ENCODE peak calls at places on chromosomes 11 and 22, in seven cellular contexts. Z is prostate gland, Y is transverse colon, S is upper lobe of right lung, E is H9, P is pancreas, K is heart left ventricle. W is an unnamed sample. For H3K4me1, the result is how much of the 10 kb centered on the place peaks cover.

GRCh38 chr11:33545941-33546340 is 154.7 kb downstream of the C11orf91 start:
- DNase-seq in K (no peak), E (no peak), P (no peak), Y (no peak), Z (no peak), S (no peak), W (no peak)

GRCh38 chr11:106608677-106609076 is 409.6 kb downstream of the GUCY1A2 start:
- DNase-seq in K (no peak), Z (no peak), E (no peak), S (no peak), P (no peak), Y (no peak), W (no peak)

GRCh38 chr11:19076744-19077589 is 16.4 kb upstream of the MRGPRX2 start:
- DNase-seq in S (peak), P (peak), Z (peak), Y (peak), E (peak), K (no peak), W (peak)

GRCh38 chr11:108324587-108324986 is 101.7 kb downstream of the ATM start:
- DNase-seq in E (no peak), Z (no peak), S (no peak), K (no peak), P (no peak), Y (no peak), W (no peak)

GRCh38 chr22:31556627-31557203 is 60.4 kb downstream of the SFI1 start:
- DNase-seq in Z (peak), S (no peak), Y (no peak), P (no peak), E (no peak), K (no peak), W (no peak)

GRCh38 chr22:34324763-34325162 is 404.5 kb upstream of the LARGE1 start:
- DNase-seq in S (no peak), E (no peak), Z (no peak), Y (no peak), K (peak), P (no peak), W (no peak)

GRCh38 chr22:38957046-38957770 is at the start of gene APOBEC3A:
- DNase-seq in S (no peak), Y (peak), P (no peak), Z (no peak), K (no peak), E (peak), W (peak)

GRCh38 chr11:27991731-27992130 is 116.2 kb downstream of the KIF18A start:
- DNase-seq in Y (no peak), S (no peak), E (no peak), P (no peak), K (no peak), Z (no peak), W (no peak)

GRCh38 chr11:110305169-110306018 is 9.0 kb upstream of the RDX start:
- DNase-seq in K (no peak), Z (no peak), S (no peak), E (no peak), P (no peak), Y (no peak), W (no peak)

GRCh38 chr11:88330826-88331428 is 6.6 kb downstream of the CTSC start:
- DNase-seq in E (no peak), S (no peak), K (no peak), Y (no peak), Z (no peak), P (no peak), W (no peak)

GRCh38 chr11:118641463-118642019 is 34.1 kb downstream of the PHLDB1 start:
- DNase-seq in P (peak), Y (peak), Z (peak), E (no peak), K (peak), S (no peak), W (peak)

GRCh38 chr11:9280655-9281301 is 15.6 kb upstream of the DENND5A start:
- DNase-seq in Y (peak), K (no peak), P (no peak), Z (peak), E (no peak), S (no peak), W (peak)

GRCh38 chr11:37450613-37451012 is 852.6 kb upstream of the RAG2 start:
- DNase-seq in P (no peak), E (no peak), Z (no peak), K (no peak), S (no peak), Y (no peak), W (no peak)

GRCh38 chr11:91730071-91730470 is 494.5 kb upstream of the FAT3 start:
- DNase-seq in Z (no peak), K (no peak), E (no peak), S (no peak), P (no peak), Y (no peak), W (no peak)

GRCh38 chr11:121864660-121865059 is 251.4 kb downstream of the BLID start:
- DNase-seq in E (no peak), P (no peak), Y (no peak), Z (no peak), S (no peak), K (no peak), W (no peak)

GRCh38 chr11:57219021-57219627 is 17.9 kb downstream of the APLNR start:
- DNase-seq in P (no peak), K (no peak), Z (no peak), E (no peak), S (no peak), Y (no peak), W (no peak)

GRCh38 chr11:5043385-5043784 is 2.9 kb upstream of the OR52J3 start:
- DNase-seq in E (no peak), Z (no peak), K (no peak), Y (no peak), S (no peak), P (no peak), W (no peak)

GRCh38 chr11:122882189-122882808 is at the start of gene JHY:
- DNase-seq in K (no peak), E (no peak), Y (no peak), S (no peak), P (no peak), Z (no peak), W (no peak)

GRCh38 chr11:61162092-61162935 is 1.1 kb upstream of the VPS37C start:
- DNase-seq in K (no peak), E (no peak), Y (peak), S (no peak), Z (no peak), P (no peak), W (no peak)

GRCh38 chr11:61158691-61159381 is 2.4 kb downstream of the VPS37C start:
- DNase-seq in E (no peak), Z (peak), P (no peak), K (no peak), Y (peak), S (no peak), W (peak)

GRCh38 chr11:61160487-61161189 is 588 bp downstream of the VPS37C start:
- DNase-seq in K (peak), Z (no peak), S (no peak), E (no peak), Y (no peak), P (no peak), W (no peak)

GRCh38 chr11:61163714-61164609 is 2.7 kb upstream of the VPS37C start:
- DNase-seq in Z (no peak), S (no peak), Y (no peak), E (no peak), P (no peak), K (no peak), W (no peak)

GRCh38 chr11:61161190-61162091 is at the start of gene VPS37C:
- DNase-seq in Y (peak), Z (peak), P (peak), K (peak), S (peak), E (peak), W (peak)
- TF ChIP-seq CTCF in Y (peak), Z (peak), P (no peak), K (peak), S (peak), E (peak), W (no peak)

GRCh38 chr11:119691701-119692546 is 37.1 kb downstream of the NECTIN1 start:
- DNase-seq in Y (no peak), Z (peak), K (no peak), E (no peak), S (no peak), P (no peak), W (no peak)
- H3K4me1 ChIP-seq in Y (under half), Z (under half), K (under half), E (under half), S (under half), P (under half), W (under half)

GRCh38 chr22:30265851-30266444 is 703 bp downstream of the OSM start:
- DNase-seq in K (peak), P (peak), E (no peak), Y (peak), S (peak), Z (no peak), W (peak)
- H3K27ac ChIP-seq in K (no peak), P (no peak), E (no peak), Y (peak), S (peak), Z (no peak), W (peak)

DNA sequence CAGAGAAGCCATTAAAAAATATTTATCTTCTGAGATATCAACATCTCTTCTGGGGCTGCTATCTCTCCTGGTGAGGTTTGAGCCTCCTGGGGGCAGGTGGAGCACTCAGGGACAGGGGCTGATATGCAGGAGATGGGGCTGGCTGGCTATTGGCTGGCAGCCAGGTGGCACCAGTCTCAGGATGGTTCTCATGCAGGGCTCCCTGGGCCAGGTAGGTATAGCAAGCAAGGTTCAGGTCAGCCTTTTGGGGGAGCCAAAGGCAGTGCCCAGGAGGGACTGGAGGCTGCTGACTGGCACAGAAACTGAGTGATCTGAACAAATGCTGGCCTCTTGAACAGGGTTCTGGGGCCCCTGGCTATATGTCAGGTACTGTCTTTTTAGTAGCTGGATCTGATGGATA is 29.7 kb upstream of the EMSY start:
- DNase-seq in Z (no peak), P (no peak), E (peak), K (no peak), Y (no peak), S (no peak), W (no peak)
- TF ChIP-seq CTCF in Z (no peak), P (no peak), E (peak), K (no peak), Y (no peak), S (no peak), W (no peak)

GRCh38 chr22:29690481-29690880 is 29.3 kb upstream of the CABP7 start:
- DNase-seq in P (no peak), Y (no peak), S (no peak), E (no peak), Z (no peak), K (peak), W (no peak)
- H3K4me1 ChIP-seq in P (under half), Y (under half), S (under half), E (under half), Z (under half), K (under half), W (under half)

GRCh38 chr22:44037519-44038370 is 13.6 kb downstream of the PARVB start:
- DNase-seq in K (no peak), Z (no peak), P (no peak), S (no peak), Y (peak), E (no peak), W (no peak)
- H3K27ac ChIP-seq in K (peak), Z (peak), P (no peak), S (no peak), Y (peak), E (no peak), W (no peak)

W was measured in colonic mucosa.